ENCODE peak calls at places on chromosomes 5 and 9, in four cellular contexts. D, P, K and W are unnamed samples.

GRCh38 chr5:17304282-17304681 is 86.9 kb downstream of the BASP1 start:
- DNase-seq in P (no peak), D (no peak), K (no peak), W (no peak)

GRCh38 chr5:39498247-39498952 is 73.6 kb upstream of the DAB2 start:
- DNase-seq in K (no peak), P (peak), D (no peak), W (no peak)

GRCh38 chr5:169374761-169375160 is 73.8 kb upstream of the SLIT3 start:
- DNase-seq in P (no peak), K (no peak), D (no peak), W (no peak)

GRCh38 chr9:113979713-113980086 is 98.4 kb downstream of the AMBP start:
- DNase-seq in D (no peak), P (no peak), K (no peak), W (no peak)

GRCh38 chr5:36934740-36935356 is 58.3 kb downstream of the NIPBL start:
- DNase-seq in D (no peak), K (no peak), P (no peak), W (no peak)

GRCh38 chr5:128579669-128580068 is 41.6 kb upstream of the FBN2 start:
- DNase-seq in K (no peak), D (no peak), P (no peak), W (no peak)

GRCh38 chr5:140246378-140247122 is 56.4 kb downstream of the PFDN1 start:
- DNase-seq in P (no peak), K (no peak), D (no peak), W (no peak)

GRCh38 chr9:129163753-129164152 is 14.3 kb downstream of the IER5L start:
- DNase-seq in K (no peak), P (no peak), D (no peak), W (no peak)

GRCh38 chr5:160159991-160160826 is 41.0 kb upstream of the PWWP2A start:
- DNase-seq in P (no peak), K (peak), D (peak), W (no peak)

GRCh38 chr5:5421149-5421960 is 1.1 kb upstream of the ICE1 start:
- DNase-seq in K (no peak), P (peak), D (no peak), W (no peak)

GRCh38 chr5:113606298-113607134 is 93.0 kb downstream of the YTHDC2 start:
- DNase-seq in P (peak), D (peak), K (peak), W (peak)

GRCh38 chr5:82018462-82018861 is 46.6 kb downstream of the ATG10 start:
- DNase-seq in P (peak), K (no peak), D (no peak), W (peak)

GRCh38 chr5:181138258-181138657 is 7.3 kb upstream of the OR2V1 start:
- DNase-seq in K (no peak), P (peak), D (peak), W (no peak)

GRCh38 chr5:64947031-64947430 is 178.3 kb downstream of the CWC27 start:
- DNase-seq in D (no peak), P (peak), K (no peak), W (peak)

GRCh38 chr5:57366744-57367143 is 115.9 kb downstream of the ACTBL2 start:
- DNase-seq in D (no peak), P (no peak), K (no peak), W (peak)

GRCh38 chr5:62112689-62113220 is 193.3 kb upstream of the KIF2A start:
- DNase-seq in K (no peak), P (no peak), D (no peak), W (no peak)

GRCh38 chr9:104835163-104835562 is 71.2 kb downstream of the NIPSNAP3B start:
- DNase-seq in P (no peak), K (no peak), D (no peak), W (no peak)

GRCh38 chr9:114238919-114239879 is 83.7 kb upstream of the ORM1 start:
- DNase-seq in D (peak), P (peak), K (no peak), W (peak)

GRCh38 chr5:139745800-139746690 is 49.6 kb upstream of the PSD2 start:
- DNase-seq in K (no peak), D (peak), P (peak), W (peak)

GRCh38 chr5:117682416-117682815 is 1107.8 kb upstream of the SEMA6A start:
- DNase-seq in K (no peak), P (no peak), D (no peak), W (no peak)

GRCh38 chr9:97958812-97959511 is 21.0 kb upstream of the HEMGN start:
- DNase-seq in D (no peak), P (peak), K (no peak), W (no peak)

GRCh38 chr5:171599957-171600612 is 180.6 kb downstream of the FGF18 start:
- DNase-seq in D (no peak), K (no peak), P (no peak), W (no peak)

GRCh38 chr9:109728696-109729300 is 51.2 kb upstream of the PALM2AKAP2 start:
- DNase-seq in P (no peak), D (no peak), K (no peak), W (no peak)

GRCh38 chr5:69271376-69271775 is 36.7 kb downstream of the CDK7 start:
- DNase-seq in P (peak), K (no peak), D (no peak), W (no peak)

GRCh38 chr5:31783762-31784161 is 144.8 kb downstream of the PDZD2 start:
- DNase-seq in K (no peak), D (no peak), P (no peak), W (no peak)

GRCh38 chr5:170393235-170393634 is 4.1 kb upstream of the KCNMB1 start:
- DNase-seq in P (no peak), K (no peak), D (no peak), W (no peak)

GRCh38 chr5:96609369-96609768 is 52.8 kb upstream of the CAST start:
- DNase-seq in K (no peak), P (no peak), D (no peak), W (no peak)

GRCh38 chr9:133599470-133600173 is 9.6 kb downstream of the FAM163B start:
- DNase-seq in D (no peak), K (no peak), P (no peak), W (no peak)

GRCh38 chr5:154168395-154168794 is 22.1 kb upstream of the GALNT10 start:
- DNase-seq in D (no peak), K (no peak), P (no peak), W (no peak)

GRCh38 chr5:95923918-95924559 is 37.6 kb downstream of the ELL2 start:
- DNase-seq in K (peak), P (peak), D (no peak), W (no peak)

GRCh38 chr9:121754655-121755436 is 103.4 kb downstream of the DAB2IP start:
- DNase-seq in K (no peak), D (no peak), P (no peak), W (no peak)

GRCh38 chr9:108087781-108088180 is 598.2 kb upstream of the KLF4 start:
- DNase-seq in P (no peak), D (no peak), K (no peak), W (no peak)

GRCh38 chr9:134698587-134699342 is 57.2 kb downstream of the COL5A1 start:
- DNase-seq in D (peak), K (no peak), P (peak), W (peak)
- TF ChIP-seq CBFB in D (no peak), K (no peak), P (no peak), W (no peak)

DNA sequence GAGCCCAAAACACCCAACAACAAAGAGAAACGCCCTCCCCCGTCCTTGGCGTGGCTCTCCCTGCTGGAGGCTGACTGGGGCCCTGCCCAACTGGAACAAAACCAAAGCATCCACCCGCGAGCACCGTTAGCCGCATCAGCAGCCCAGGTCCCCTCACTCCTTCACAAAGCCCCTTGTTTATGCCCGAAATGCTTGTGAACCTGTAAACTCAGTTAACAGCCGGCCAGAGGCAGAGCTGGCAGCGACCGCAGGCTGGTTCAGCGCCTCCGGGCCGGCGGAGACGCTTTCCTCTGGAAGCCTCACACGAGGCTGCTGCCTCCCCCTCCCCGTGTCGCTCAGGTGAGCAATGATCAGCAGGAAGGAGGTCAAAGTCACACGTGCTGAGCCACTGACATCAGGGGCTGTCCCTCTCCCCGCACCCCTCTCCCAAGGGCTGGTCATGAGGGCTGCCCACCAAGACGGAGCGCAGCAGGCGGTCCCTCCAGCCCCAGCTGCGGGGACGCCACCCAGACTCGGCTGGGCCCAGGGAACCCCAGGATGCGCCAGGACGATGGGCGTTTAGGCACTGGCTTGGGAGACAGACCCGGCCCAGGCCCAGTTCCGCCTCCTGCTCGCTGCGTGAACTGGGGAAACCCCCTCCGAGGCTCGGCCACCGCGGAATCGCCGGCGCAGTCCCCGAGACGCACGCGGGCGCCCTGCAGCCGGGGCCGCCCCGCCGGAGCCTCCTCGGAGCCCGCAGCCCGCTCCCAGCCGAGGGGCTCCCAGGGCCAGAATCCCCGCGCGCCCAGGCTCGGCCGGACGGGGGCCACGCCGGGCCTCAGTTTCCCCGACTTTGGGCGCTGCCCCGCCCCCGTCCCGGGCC is 563 bp downstream of the SNAPC4 start:
- DNase-seq in D (peak), K (no peak), P (peak), W (no peak)
- TF ChIP-seq CBFB in D (no peak), K (no peak), P (no peak), W (no peak)

DNA sequence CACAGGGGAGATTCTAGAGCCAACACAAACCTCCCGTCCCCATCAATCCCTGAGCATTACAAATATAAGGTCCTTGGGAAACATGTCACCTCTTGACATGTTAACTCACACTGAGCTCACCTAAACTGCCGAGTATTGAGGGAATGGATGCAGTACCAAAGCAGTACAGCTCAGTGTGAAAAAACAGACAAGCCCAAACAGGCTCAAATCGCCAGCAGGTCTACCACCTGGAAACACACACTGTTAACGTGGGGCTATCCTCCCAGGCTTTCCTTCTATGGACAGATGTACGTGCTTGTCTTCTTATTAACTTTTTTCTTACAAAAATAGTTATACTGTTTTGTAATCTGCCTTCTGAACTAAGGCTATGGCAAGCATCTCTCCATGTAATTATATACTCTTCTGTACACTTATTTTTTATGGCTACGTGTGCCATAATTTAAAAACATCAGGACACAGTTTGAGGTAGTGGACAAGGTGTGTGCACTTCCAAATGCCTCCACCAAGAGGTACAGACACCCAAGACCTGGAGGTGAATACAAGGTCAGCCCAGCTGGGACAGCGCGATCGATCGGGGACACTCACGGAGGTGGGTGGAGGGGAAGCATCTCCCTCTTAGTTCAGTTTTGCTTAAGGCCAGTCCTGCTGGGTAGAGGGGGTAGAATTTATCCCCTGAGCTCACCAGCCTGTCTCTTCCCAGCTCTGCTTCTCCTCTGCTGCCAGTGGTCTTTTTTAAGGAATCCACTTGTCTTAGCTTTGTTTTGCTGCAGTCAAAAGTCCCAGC is 76.5 kb downstream of the DAP start:
- DNase-seq in D (no peak), P (no peak), K (no peak), W (no peak)
- TF ChIP-seq CBFB in D (no peak), P (no peak), K (no peak), W (no peak)

DNA sequence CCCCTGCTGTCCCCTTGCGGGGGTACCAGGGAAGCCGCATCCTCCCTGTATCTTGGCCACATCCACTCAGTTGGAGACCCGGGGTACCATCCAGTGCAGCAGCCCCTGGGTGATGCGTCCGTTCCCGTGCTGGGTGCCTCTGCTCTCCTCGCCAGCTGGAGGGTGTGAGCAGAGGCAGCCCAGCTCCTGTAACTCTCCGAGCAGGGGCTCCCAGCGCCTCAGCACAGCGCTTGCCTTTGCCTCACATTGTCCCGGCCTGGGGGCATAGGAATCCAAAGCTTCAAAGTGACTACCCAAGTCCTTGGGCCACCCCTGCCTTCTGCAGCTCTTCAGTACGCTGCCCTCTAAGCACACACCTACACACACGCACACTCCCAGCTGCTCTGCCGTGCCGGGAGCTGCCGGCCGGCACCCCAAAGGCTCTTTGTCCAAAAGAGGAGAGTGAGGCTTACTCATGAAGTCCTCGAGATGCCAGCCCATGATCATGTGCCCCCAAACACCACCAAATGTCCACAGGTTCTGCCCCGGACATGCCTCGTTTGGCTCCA is 733 bp downstream of the ANGPTL2 start:
- DNase-seq in P (no peak), D (no peak), K (no peak), W (no peak)
- TF ChIP-seq CBFB in P (no peak), D (no peak), K (no peak), W (no peak)

DNA sequence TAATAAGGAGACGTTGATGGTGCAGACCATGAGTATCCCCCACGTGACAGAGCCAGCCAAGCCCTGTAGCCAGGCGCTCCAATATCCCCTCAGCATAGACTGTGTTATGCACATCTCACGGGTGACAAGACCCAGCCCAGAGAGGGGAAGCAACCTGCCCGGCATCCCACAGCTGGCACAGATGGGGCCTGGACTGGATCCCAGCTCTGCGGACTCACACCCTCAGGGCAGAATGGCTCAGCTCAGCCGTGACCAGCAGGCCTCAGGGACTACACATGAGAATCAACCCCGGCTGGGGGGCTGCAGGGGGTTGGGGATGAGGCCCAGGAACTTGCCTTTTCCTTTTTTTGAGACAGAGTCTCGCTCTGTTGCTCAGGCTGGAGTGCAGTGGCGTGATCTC is 11.7 kb downstream of the FIBCD1 start:
- DNase-seq in K (no peak), D (no peak), P (no peak), W (no peak)
- TF ChIP-seq CBFB in K (no peak), D (no peak), P (no peak), W (no peak)

GRCh38 chr5:167573274-167574127 is 717.9 kb upstream of the WWC1 start:
- DNase-seq in K (no peak), D (peak), P (no peak), W (no peak)
- TF ChIP-seq CBFB in K (no peak), D (no peak), P (no peak), W (no peak)